ENCODE peak calls at places on chromosomes 1 and 21, in four cellular contexts. One of them, this sample, is unnamed.

GRCh38 chr1:172934417-172934762 is 116.4 kb downstream of the TNFSF18 start:
- DNase-seq in heart left ventricle: no peak
- DNase-seq in testis: no peak
- DNase-seq in adrenal gland: no peak
- DNase-seq in this sample: no peak

GRCh38 chr1:199995096-199995685 is 32.3 kb upstream of the NR5A2 start:
- DNase-seq in heart left ventricle: no peak
- DNase-seq in testis: no peak
- DNase-seq in adrenal gland: no peak
- DNase-seq in this sample: no peak

GRCh38 chr1:230240446-230241076 is 173.5 kb downstream of the GALNT2 start:
- DNase-seq in heart left ventricle: no peak
- DNase-seq in testis: peak
- DNase-seq in adrenal gland: no peak
- DNase-seq in this sample: no peak

GRCh38 chr1:43824795-43825194 is 108.8 kb upstream of the ARTN start:
- DNase-seq in heart left ventricle: no peak
- DNase-seq in testis: no peak
- DNase-seq in adrenal gland: no peak
- DNase-seq in this sample: no peak

GRCh38 chr1:239112092-239112491 is 274.3 kb upstream of the CHRM3 start:
- DNase-seq in heart left ventricle: no peak
- DNase-seq in testis: no peak
- DNase-seq in adrenal gland: no peak
- DNase-seq in this sample: no peak

GRCh38 chr1:33387512-33388079 is 43.3 kb downstream of the PHC2 start:
- DNase-seq in heart left ventricle: no peak
- DNase-seq in testis: no peak
- DNase-seq in adrenal gland: peak
- DNase-seq in this sample: no peak

GRCh38 chr1:66764994-66765578 is 12.8 kb downstream of the DYNLT5 start:
- DNase-seq in heart left ventricle: peak
- DNase-seq in testis: peak
- DNase-seq in adrenal gland: peak
- DNase-seq in this sample: peak

GRCh38 chr1:36384542-36385409 is 948 bp downstream of the STK40 start:
- DNase-seq in heart left ventricle: peak
- DNase-seq in testis: peak
- DNase-seq in adrenal gland: peak
- DNase-seq in this sample: peak

GRCh38 chr1:57623039-57623790 is 199.4 kb upstream of the DAB1 start:
- DNase-seq in heart left ventricle: peak
- DNase-seq in testis: no peak
- DNase-seq in adrenal gland: no peak
- DNase-seq in this sample: no peak

GRCh38 chr21:30227633-30228404 is 11.9 kb upstream of the CLDN8 start:
- DNase-seq in heart left ventricle: peak
- DNase-seq in testis: no peak
- DNase-seq in adrenal gland: peak
- DNase-seq in this sample: peak

GRCh38 chr1:150233359-150234308 is 2.3 kb downstream of the ANP32E start:
- DNase-seq in heart left ventricle: no peak
- DNase-seq in testis: no peak
- DNase-seq in adrenal gland: peak
- DNase-seq in this sample: peak

GRCh38 chr1:85224734-85225623 is 24.2 kb upstream of the SYDE2 start:
- DNase-seq in heart left ventricle: peak
- DNase-seq in testis: no peak
- DNase-seq in adrenal gland: no peak
- DNase-seq in this sample: peak

GRCh38 chr1:207862241-207862787 is 48.6 kb downstream of the CD34 start:
- DNase-seq in heart left ventricle: no peak
- DNase-seq in testis: no peak
- DNase-seq in adrenal gland: no peak
- DNase-seq in this sample: no peak

GRCh38 chr1:231160851-231161710 is 777 bp upstream of the TRIM67 start:
- DNase-seq in heart left ventricle: no peak
- DNase-seq in testis: peak
- DNase-seq in adrenal gland: no peak
- DNase-seq in this sample: no peak

GRCh38 chr1:208093754-208094719 is 150.1 kb downstream of the PLXNA2 start:
- DNase-seq in heart left ventricle: peak
- DNase-seq in testis: peak
- DNase-seq in adrenal gland: peak
- DNase-seq in this sample: peak

GRCh38 chr1:202004711-202005110 is 5.7 kb upstream of the ELF3 start:
- DNase-seq in heart left ventricle: no peak
- DNase-seq in testis: no peak
- DNase-seq in adrenal gland: no peak
- DNase-seq in this sample: no peak

GRCh38 chr1:9603766-9604753 is 15.3 kb downstream of the TMEM201 start:
- DNase-seq in heart left ventricle: no peak
- DNase-seq in testis: no peak
- DNase-seq in adrenal gland: no peak
- DNase-seq in this sample: no peak

GRCh38 chr21:36478207-36478701 is 1.7 kb downstream of the CLDN14 start:
- DNase-seq in heart left ventricle: no peak
- DNase-seq in testis: no peak
- DNase-seq in adrenal gland: no peak
- DNase-seq in this sample: no peak

GRCh38 chr1:116375884-116376733 is 3.1 kb downstream of the ATP1A1 start:
- DNase-seq in heart left ventricle: peak
- DNase-seq in testis: peak
- DNase-seq in adrenal gland: peak
- DNase-seq in this sample: peak

GRCh38 chr1:155729031-155729898 is 40.4 kb downstream of the DAP3 start:
- DNase-seq in heart left ventricle: peak
- DNase-seq in testis: peak
- DNase-seq in adrenal gland: peak
- DNase-seq in this sample: peak

GRCh38 chr1:175343945-175344344 is 151.4 kb upstream of the KIAA0040 start:
- DNase-seq in heart left ventricle: no peak
- DNase-seq in testis: no peak
- DNase-seq in adrenal gland: no peak
- DNase-seq in this sample: peak

GRCh38 chr1:7589774-7590425 is 181.2 kb upstream of the VAMP3 start:
- DNase-seq in heart left ventricle: no peak
- DNase-seq in testis: no peak
- DNase-seq in adrenal gland: no peak
- DNase-seq in this sample: no peak

GRCh38 chr1:151621351-151621750 is 9.5 kb downstream of the SNX27 start:
- DNase-seq in heart left ventricle: no peak
- DNase-seq in testis: peak
- DNase-seq in adrenal gland: no peak
- DNase-seq in this sample: peak
- H3K27ac ChIP-seq in heart left ventricle: no peak
- H3K27ac ChIP-seq in testis: peak
- H3K27ac ChIP-seq in adrenal gland: peak
- H3K27ac ChIP-seq in this sample: peak

GRCh38 chr1:45623972-45624371 is at the start of gene CCDC17:
- DNase-seq in heart left ventricle: no peak
- DNase-seq in testis: no peak
- DNase-seq in adrenal gland: no peak
- DNase-seq in this sample: no peak
- H3K27ac ChIP-seq in heart left ventricle: no peak
- H3K27ac ChIP-seq in testis: peak
- H3K27ac ChIP-seq in adrenal gland: no peak
- H3K27ac ChIP-seq in this sample: no peak

GRCh38 chr1:11187458-11187857 is 1.7 kb upstream of the ANGPTL7 start:
- DNase-seq in heart left ventricle: no peak
- DNase-seq in testis: no peak
- DNase-seq in adrenal gland: no peak
- DNase-seq in this sample: no peak
- H3K27ac ChIP-seq in heart left ventricle: peak
- H3K27ac ChIP-seq in testis: no peak
- H3K27ac ChIP-seq in adrenal gland: no peak
- H3K27ac ChIP-seq in this sample: no peak

DNA sequence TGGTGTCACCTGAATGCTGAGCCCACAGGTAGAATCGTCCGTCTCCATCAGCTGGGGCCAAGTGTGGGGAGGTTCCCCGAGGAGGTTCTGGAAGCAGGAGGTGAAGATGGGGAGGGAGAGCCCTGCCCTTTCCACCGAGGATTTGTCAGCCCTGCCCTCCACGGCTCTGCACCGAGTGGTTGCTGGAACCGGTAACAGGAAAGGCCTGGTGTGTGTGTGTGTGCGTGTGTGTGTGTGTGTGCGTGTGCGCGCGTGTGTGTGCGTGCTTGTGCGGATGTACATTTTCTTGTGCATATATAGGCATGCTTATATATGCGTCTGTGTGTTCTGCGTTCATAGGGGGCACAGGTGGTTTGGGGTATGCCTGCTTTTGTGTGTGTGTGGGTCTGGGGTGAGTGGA is 3.5 kb downstream of the NBL1 start:
- DNase-seq in heart left ventricle: no peak
- DNase-seq in testis: no peak
- DNase-seq in adrenal gland: no peak
- DNase-seq in this sample: no peak
- H3K27ac ChIP-seq in heart left ventricle: peak
- H3K27ac ChIP-seq in testis: peak
- H3K27ac ChIP-seq in adrenal gland: no peak
- H3K27ac ChIP-seq in this sample: peak